ENCODE peak calls at places on chromosomes 3 and 15, in four cellular contexts. G is transverse colon, U is stomach, C is suprapubic skin. S is an unnamed sample. For H3K36me3, the result is how much of the 10 kb centered on the place peaks cover.

GRCh38 chr3:107643038-107643883 is 120.5 kb downstream of the BBX start:
- DNase-seq in C (no peak), G (no peak), U (no peak), S (no peak)

GRCh38 chr15:73685981-73686380 is 1.8 kb downstream of the CD276 start:
- DNase-seq in C (no peak), U (no peak), G (no peak), S (no peak)

GRCh38 chr15:95591886-95592285 is 738.6 kb upstream of the NR2F2 start:
- DNase-seq in G (no peak), U (no peak), C (no peak), S (no peak)

GRCh38 chr3:120795959-120796358 is 53.4 kb downstream of the GTF2E1 start:
- DNase-seq in G (no peak), U (no peak), C (no peak), S (no peak)

GRCh38 chr15:98858610-98859023 is 149.0 kb downstream of the PGPEP1L start:
- DNase-seq in C (no peak), U (no peak), G (no peak), S (no peak)

GRCh38 chr3:98986073-98986472 is 84.6 kb upstream of the DCBLD2 start:
- DNase-seq in U (no peak), G (no peak), C (no peak), S (no peak)

GRCh38 chr3:53816430-53816829 is 29.8 kb downstream of the CHDH start:
- DNase-seq in G (no peak), U (no peak), C (no peak), S (no peak)

GRCh38 chr15:70636540-70637165 is 126.7 kb downstream of the UACA start:
- DNase-seq in C (no peak), U (no peak), G (no peak), S (no peak)

GRCh38 chr3:20837676-20838302 is 651.8 kb upstream of the SGO1 start:
- DNase-seq in G (no peak), U (peak), C (no peak), S (no peak)

GRCh38 chr15:60859996-60860494 is 369.1 kb downstream of the RORA start:
- DNase-seq in G (no peak), U (no peak), C (no peak), S (peak)

DNA sequence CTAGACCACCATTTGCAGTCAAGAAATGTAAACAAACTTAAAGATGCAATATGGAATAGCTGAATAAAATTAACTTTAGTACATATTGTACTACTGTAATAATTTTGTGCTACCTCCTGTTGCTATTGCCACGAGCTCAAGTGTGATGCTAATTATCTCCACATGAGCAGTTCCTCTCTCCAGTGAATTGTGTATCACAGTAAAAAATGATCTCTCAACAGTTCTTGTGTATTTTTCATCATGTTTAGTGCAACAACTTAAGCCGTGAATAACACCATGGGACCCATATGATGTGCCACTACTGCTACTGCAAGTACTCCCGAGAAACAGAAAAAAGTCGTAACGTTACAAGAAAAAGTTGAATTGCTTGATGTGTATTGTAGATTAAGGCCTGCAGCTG is 12.4 kb downstream of the RIOX2 start:
- DNase-seq in C (no peak), U (no peak), G (no peak), S (no peak)
- H3K36me3 ChIP-seq in C (under half), U (under half), G (under half), S (under half)

GRCh38 chr15:32959077-32959476 is 235.4 kb downstream of the FMN1 start:
- DNase-seq in G (no peak), U (no peak), C (no peak), S (no peak)

GRCh38 chr15:32957219-32957618 is 237.3 kb downstream of the FMN1 start:
- DNase-seq in G (no peak), C (no peak), U (no peak), S (no peak)

GRCh38 chr15:32952062-32952461 is 234.3 kb downstream of the GREM1 start:
- DNase-seq in U (no peak), G (no peak), C (no peak), S (no peak)

GRCh38 chr15:32956006-32956405 is 238.2 kb downstream of the GREM1 start:
- DNase-seq in G (no peak), C (no peak), U (no peak), S (no peak)

GRCh38 chr15:32952901-32953889 is 235.4 kb downstream of the GREM1 start:
- DNase-seq in U (no peak), C (no peak), G (no peak), S (peak)
- H3K4me3 ChIP-seq in U (no peak), C (no peak), G (no peak), S (no peak)

GRCh38 chr3:152209776-152210175 is 59.0 kb upstream of the MBNL1 start:
- DNase-seq in U (no peak), C (no peak), G (no peak), S (no peak)
- TF ChIP-seq EP300 in U (no peak), C (no peak), G (no peak), S (no peak)

DNA sequence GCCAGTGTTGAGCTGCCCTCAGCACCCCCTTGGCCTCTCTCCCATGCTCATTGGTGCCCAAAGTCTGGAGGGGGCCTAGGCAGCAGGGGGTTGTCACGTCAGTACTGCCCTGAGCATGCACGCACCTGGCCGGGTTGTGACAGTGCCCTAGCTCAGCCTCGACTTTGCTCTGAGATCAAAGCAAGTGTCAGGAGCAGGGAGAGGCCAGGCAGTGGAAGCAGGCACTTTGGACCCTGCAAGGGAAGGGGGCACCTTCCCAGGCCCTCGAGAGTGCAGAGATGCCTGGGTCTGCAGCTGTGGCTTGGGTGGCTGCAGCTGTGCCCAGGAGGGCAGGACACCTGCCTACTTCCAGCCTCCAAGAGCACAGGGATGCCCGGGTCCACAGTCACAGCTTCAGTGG is 561.3 kb downstream of the NLGN1 start:
- DNase-seq in G (no peak), U (no peak), C (peak), S (no peak)
- H3K36me3 ChIP-seq in G (under half), U (under half), C (under half), S (under half)

S was measured in upper lobe of left lung.